ENCODE peak calls at places on chromosomes 5 and 9, in five cellular contexts. K is neuronal stem cell, H is AG04449, Q is transverse colon, Z is GM23248. I is an unnamed sample.

GRCh38 chr9:85248514-85249312 is 493.0 kb downstream of the AGTPBP1 start:
- DNase-seq in H (peak), Z (peak), Q (no peak), K (no peak), I (peak)

GRCh38 chr5:1568201-1568979 is 44.6 kb upstream of the LPCAT1 start:
- DNase-seq in H (peak), K (no peak), Q (no peak), Z (peak), I (peak)

GRCh38 chr9:134648701-134649525 is 7.3 kb downstream of the COL5A1 start:
- DNase-seq in H (no peak), Q (no peak), Z (peak), K (no peak), I (no peak)

GRCh38 chr5:85304524-85304923 is 919.8 kb upstream of the EDIL3 start:
- DNase-seq in K (no peak), H (no peak), Q (no peak), Z (no peak), I (no peak)

GRCh38 chr5:169083394-169084018 is 217.4 kb downstream of the SLIT3 start:
- DNase-seq in Z (no peak), H (no peak), Q (no peak), K (no peak), I (no peak)

GRCh38 chr5:81779125-81779934 is 28.4 kb upstream of the SSBP2 start:
- DNase-seq in Q (peak), K (no peak), Z (peak), H (no peak), I (no peak)

GRCh38 chr5:123502120-123502519 is 9.9 kb upstream of the CSNK1G3 start:
- DNase-seq in K (no peak), Z (no peak), H (no peak), Q (no peak), I (no peak)

GRCh38 chr9:118360036-118360435 is 655.8 kb downstream of the TLR4 start:
- DNase-seq in Q (no peak), Z (no peak), K (no peak), H (no peak), I (no peak)

GRCh38 chr9:18396102-18396728 is 77.7 kb upstream of the ADAMTSL1 start:
- DNase-seq in Z (peak), Q (no peak), H (no peak), K (no peak), I (no peak)

GRCh38 chr5:124371121-124371706 is 375.2 kb downstream of the ZNF608 start:
- DNase-seq in K (no peak), Q (peak), H (no peak), Z (peak), I (no peak)

GRCh38 chr5:113404269-113404668 is 30.5 kb downstream of the TSSK1B start:
- DNase-seq in Q (no peak), H (no peak), K (no peak), Z (no peak), I (no peak)

GRCh38 chr9:128005938-128006337 is 25.1 kb upstream of the EEIG1 start:
- DNase-seq in K (no peak), Z (no peak), Q (no peak), H (no peak), I (no peak)

GRCh38 chr5:120405923-120406322 is 58.2 kb upstream of the PRR16 start:
- DNase-seq in H (no peak), K (no peak), Z (peak), Q (no peak), I (no peak)

GRCh38 chr9:121294866-121295661 is 27.1 kb downstream of the GSN start:
- DNase-seq in Z (no peak), Q (no peak), H (no peak), K (no peak), I (no peak)

GRCh38 chr9:74035786-74036185 is 461.3 kb upstream of the RORB start:
- DNase-seq in H (no peak), K (no peak), Q (no peak), Z (no peak), I (no peak)

GRCh38 chr9:133614056-133614455 is 4.9 kb upstream of the FAM163B start:
- DNase-seq in Z (no peak), Q (no peak), H (no peak), K (no peak), I (no peak)

GRCh38 chr9:134985451-134985850 is 67.7 kb upstream of the FCN1 start:
- DNase-seq in Q (no peak), K (no peak), H (no peak), Z (no peak), I (no peak)

GRCh38 chr5:141838326-141839014 is 39.7 kb downstream of the PCDH1 start:
- DNase-seq in H (no peak), Q (no peak), K (no peak), Z (no peak), I (no peak)

GRCh38 chr5:167245871-167246270 is 1045.6 kb upstream of the WWC1 start:
- DNase-seq in K (no peak), Z (peak), H (no peak), Q (no peak), I (no peak)

GRCh38 chr5:83343345-83343744 is 128.2 kb upstream of the VCAN start:
- DNase-seq in Z (no peak), Q (no peak), K (no peak), H (no peak), I (no peak)

GRCh38 chr5:140570058-140570457 is 5.4 kb downstream of the SLC35A4 start:
- DNase-seq in K (no peak), H (no peak), Z (no peak), Q (no peak), I (no peak)

GRCh38 chr9:4080889-4081548 is 218.8 kb downstream of the GLIS3 start:
- DNase-seq in Q (no peak), K (no peak), Z (no peak), H (no peak), I (no peak)

GRCh38 chr5:59789197-59789596 is 104.3 kb downstream of the PDE4D start:
- DNase-seq in Q (no peak), Z (peak), H (no peak), K (no peak), I (no peak)

GRCh38 chr5:81545911-81546310 is 152.0 kb upstream of the ACOT12 start:
- DNase-seq in K (no peak), H (no peak), Z (no peak), Q (no peak), I (no peak)

GRCh38 chr5:33850100-33850594 is 41.6 kb downstream of the ADAMTS12 start:
- DNase-seq in Z (peak), Q (no peak), K (no peak), H (no peak), I (no peak)

GRCh38 chr9:114432323-114433067 is 44.7 kb upstream of the AKNA start:
- DNase-seq in Q (no peak), K (no peak), Z (no peak), H (no peak), I (no peak)

GRCh38 chr5:168947212-168947868 is 353.6 kb downstream of the SLIT3 start:
- DNase-seq in H (no peak), K (peak), Z (peak), Q (peak), I (no peak)

GRCh38 chr9:81031422-81032029 is 657.8 kb downstream of the TLE1 start:
- DNase-seq in Z (no peak), Q (no peak), K (no peak), H (no peak), I (no peak)

GRCh38 chr5:125251703-125252102 is 505.3 kb upstream of the ZNF608 start:
- DNase-seq in K (no peak), Q (no peak), Z (no peak), H (no peak), I (no peak)

GRCh38 chr5:11608530-11608929 is 295.7 kb downstream of the CTNND2 start:
- DNase-seq in H (no peak), Z (no peak), Q (no peak), K (no peak), I (no peak)

GRCh38 chr9:115353681-115354080 is 235.7 kb upstream of the TNC start:
- DNase-seq in Q (no peak), K (no peak), H (no peak), Z (no peak), I (no peak)

GRCh38 chr9:18459958-18460584 is 13.9 kb upstream of the ADAMTSL1 start:
- DNase-seq in Q (no peak), Z (peak), H (no peak), K (no peak), I (peak)

DNA sequence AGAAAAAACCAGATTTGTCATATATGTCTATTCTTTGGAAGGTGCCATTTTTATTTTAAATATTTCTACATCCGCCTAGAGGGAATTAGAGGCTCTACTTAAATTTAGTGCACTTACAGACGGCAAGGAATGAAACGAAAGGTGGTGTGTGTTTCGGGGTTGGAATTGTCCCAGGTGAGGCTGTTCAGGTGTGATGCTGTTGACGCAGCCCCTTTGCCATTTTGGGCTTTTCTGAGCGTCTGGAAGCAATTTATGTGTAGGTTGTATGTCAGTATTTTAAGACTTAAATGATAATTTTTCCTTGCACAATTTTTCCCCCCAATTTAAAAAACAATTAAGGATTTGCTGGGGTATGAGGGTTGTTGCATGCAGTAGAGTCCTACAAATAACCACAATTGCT is 2.0 kb downstream of the TENT4A start:
- DNase-seq in H (no peak), Z (no peak), Q (no peak), K (no peak), I (no peak)
- H3K4me3 ChIP-seq in H (peak), Z (peak), Q (peak), K (peak), I (peak)

GRCh38 chr9:16869140-16869903 is 1.1 kb downstream of the BNC2 start:
- DNase-seq in K (peak), Z (no peak), H (no peak), Q (peak), I (no peak)
- H3K4me3 ChIP-seq in K (no peak), Z (peak), H (peak), Q (peak), I (peak)

DNA sequence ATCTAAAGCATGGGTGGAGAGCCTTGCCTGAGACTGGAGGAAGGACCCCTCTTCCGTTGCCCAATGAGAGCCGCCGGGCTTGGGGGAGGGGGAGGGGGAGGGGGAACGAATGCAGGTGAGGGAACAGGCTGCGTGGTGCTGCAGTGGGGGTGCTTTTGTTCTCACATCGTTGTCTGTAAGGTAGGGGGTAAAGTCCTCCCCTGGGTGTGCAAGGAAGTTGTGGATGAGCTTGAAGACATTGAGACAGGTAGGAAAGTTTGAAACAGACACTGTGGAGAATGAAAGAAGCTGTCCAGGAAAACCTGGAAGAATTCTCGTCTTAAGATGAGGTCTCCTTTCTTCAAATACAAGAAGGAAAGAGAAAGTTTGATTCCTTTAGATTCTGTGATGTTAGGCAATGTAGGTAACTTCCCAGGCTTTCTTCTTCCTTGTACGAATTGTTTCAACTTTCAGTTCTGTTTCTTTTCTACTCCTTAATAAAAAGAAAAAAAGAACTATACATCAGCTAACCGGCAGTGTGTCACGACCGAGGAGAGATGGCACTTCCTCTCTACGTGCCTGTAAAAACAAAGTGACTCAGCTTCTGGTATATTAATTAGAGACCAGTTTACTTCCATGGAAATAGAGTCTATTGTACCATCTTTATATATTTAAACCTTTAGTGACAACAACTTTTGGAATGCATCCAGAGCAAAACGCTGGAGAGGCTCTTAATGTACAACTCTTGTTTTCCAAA is 94.3 kb upstream of the LIFR start:
- DNase-seq in K (no peak), Z (peak), H (no peak), Q (no peak), I (no peak)
- H3K4me3 ChIP-seq in K (no peak), Z (peak), H (peak), Q (no peak), I (no peak)

DNA sequence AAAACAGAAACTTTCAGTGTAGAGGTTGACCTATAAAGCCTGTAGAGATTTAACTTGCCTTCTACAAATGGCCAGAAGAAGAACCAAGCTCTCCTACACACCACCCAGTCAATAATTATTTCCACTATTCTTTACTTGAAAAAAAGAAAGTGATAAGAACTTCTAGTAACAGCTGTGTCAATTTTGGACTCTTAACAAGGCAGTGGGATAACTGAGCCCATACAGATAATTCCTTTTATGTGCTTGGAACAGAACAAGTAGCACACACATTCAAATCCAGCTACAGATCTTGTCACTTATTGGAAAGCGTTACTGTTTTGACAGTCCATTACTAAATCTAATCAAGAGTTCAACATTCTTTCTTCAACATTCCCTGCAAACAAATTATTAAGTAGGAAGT is 6.2 kb downstream of the PTGER4 start:
- DNase-seq in Z (no peak), H (no peak), Q (no peak), K (no peak), I (no peak)
- H3K4me3 ChIP-seq in Z (no peak), H (no peak), Q (peak), K (no peak), I (no peak)

DNA sequence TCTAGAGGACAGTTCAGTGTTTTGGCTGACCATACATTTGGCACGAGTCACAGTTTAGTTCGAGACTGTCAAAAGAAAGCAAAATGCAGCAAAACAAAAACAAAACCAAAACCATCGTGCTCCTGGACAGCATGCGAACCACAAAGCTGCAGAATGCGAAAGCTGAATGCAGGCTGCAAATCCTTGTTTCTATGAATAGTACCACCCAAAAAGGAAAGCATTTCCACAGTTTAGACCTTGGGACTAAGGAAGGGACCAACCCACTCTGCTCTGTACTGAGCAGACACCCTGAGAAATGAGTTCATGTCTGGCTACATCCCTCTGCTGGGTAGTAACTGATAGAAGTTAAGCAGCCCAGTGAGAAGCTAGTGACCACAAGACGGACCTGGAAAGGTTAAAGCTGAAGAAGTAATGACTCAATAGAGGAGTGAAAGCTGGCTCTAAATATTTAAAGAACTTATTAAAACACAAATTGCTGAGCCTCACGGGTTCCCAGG is 3.9 kb downstream of the GCNT4 start:
- DNase-seq in K (no peak), H (no peak), Z (peak), Q (no peak), I (peak)
- H3K4me3 ChIP-seq in K (no peak), H (peak), Z (no peak), Q (no peak), I (peak)

DNA sequence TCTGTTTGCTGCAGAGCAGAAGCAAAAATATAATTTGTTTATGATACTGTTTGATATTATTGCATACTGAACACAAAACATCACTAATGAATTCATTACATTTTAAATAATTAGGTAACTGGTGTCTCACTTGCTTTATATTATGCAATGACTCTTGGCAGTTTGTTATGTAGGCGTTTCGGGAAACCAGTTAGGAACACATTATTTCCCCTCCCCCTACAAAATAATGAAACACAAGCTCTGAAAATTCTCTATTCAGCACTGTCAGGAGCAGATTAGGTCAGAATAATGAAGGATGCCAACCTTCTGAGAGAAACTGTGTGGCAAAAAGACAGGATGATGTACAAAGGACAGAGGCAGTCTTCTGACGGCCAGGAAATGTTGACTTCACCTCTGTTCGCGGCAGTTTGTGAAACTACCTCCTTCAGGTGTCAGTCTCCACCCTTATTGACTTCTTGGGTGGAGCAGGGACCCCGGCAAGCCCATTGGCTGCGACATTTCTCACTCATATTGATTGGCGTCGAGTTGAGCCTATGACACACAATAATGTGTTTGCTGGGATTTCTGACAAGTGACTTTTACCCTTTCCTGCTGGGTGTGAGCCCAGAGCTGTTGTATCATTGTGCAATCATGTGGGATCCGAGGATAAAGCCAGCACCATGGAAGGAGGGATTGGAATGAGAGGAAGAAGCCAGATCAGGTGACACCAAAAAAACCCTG is 34.0 kb downstream of the SH3PXD2B start:
- DNase-seq in H (peak), K (no peak), Z (peak), Q (peak), I (peak)
- H3K4me3 ChIP-seq in H (no peak), K (no peak), Z (peak), Q (peak), I (no peak)

GRCh38 chr5:56587381-56588124 is 227.8 kb upstream of the MAP3K1 start:
- DNase-seq in Z (no peak), Q (no peak), H (no peak), K (no peak), I (no peak)
- H3K4me3 ChIP-seq in Z (no peak), Q (no peak), H (no peak), K (no peak), I (no peak)

GRCh38 chr9:33029106-33029788 is 4.2 kb downstream of the DNAJA1 start:
- DNase-seq in Q (no peak), H (no peak), K (no peak), Z (peak), I (peak)
- H3K4me3 ChIP-seq in Q (no peak), H (no peak), K (no peak), Z (peak), I (no peak)

GRCh38 chr9:136437839-136438547 is 1.7 kb downstream of the INPP5E start:
- DNase-seq in Z (peak), Q (no peak), H (no peak), K (no peak), I (no peak)

GRCh38 chr9:136439550-136440408 is at the start of gene INPP5E:
- DNase-seq in Q (peak), Z (peak), K (peak), H (no peak), I (no peak)

GRCh38 chr9:136437430-136437829 is 2.2 kb downstream of the INPP5E start:
- DNase-seq in K (no peak), Q (no peak), Z (peak), H (no peak), I (no peak)

GRCh38 chr9:136438548-136438908 is 1.1 kb downstream of the INPP5E start:
- DNase-seq in Q (no peak), Z (peak), K (peak), H (no peak), I (no peak)

GRCh38 chr9:136438909-136439549 is 616 bp downstream of the INPP5E start:
- DNase-seq in Q (peak), Z (peak), H (no peak), K (no peak), I (no peak)
- H3K4me3 ChIP-seq in Q (peak), Z (peak), H (peak), K (peak), I (peak)